ENCODE peak calls at places on chromosome 4, in five cellular contexts. I is fibroblast of lung, L is keratinocyte, E is body of pancreas, U is cardiac muscle cell. K is an unnamed sample. For H3K27me3, the result is how much of the 10 kb centered on the place peaks cover.

GRCh38 chr4:128776794-128777216 is 32.7 kb upstream of the JADE1 start:
- DNase-seq in L (no peak), E (peak), I (peak), U (peak), K (no peak)

GRCh38 chr4:173360587-173361221 is 10.1 kb upstream of the SAP30 start:
- DNase-seq in U (peak), E (no peak), I (no peak), L (no peak), K (no peak)

GRCh38 chr4:188934320-188934975 is 795.2 kb downstream of the TRIML1 start:
- DNase-seq in E (no peak), L (peak), I (peak), U (no peak), K (no peak)

GRCh38 chr4:141703497-141703896 is 67.1 kb downstream of the IL15 start:
- DNase-seq in U (no peak), E (no peak), L (no peak), I (no peak), K (no peak)

GRCh38 chr4:120070191-120070590 is 3.5 kb upstream of the MAD2L1 start:
- DNase-seq in E (no peak), L (no peak), I (peak), U (no peak), K (no peak)

GRCh38 chr4:113811329-113811728 is 49.8 kb upstream of the CAMK2D start:
- DNase-seq in I (peak), E (no peak), U (no peak), L (no peak), K (no peak)

GRCh38 chr4:17336986-17337385 is 174.9 kb downstream of the QDPR start:
- DNase-seq in I (no peak), L (no peak), U (no peak), E (no peak), K (no peak)

GRCh38 chr4:112633477-112634235 is 3.1 kb downstream of the ZGRF1 start:
- DNase-seq in L (no peak), U (peak), I (peak), E (no peak), K (no peak)

GRCh38 chr4:53987761-53988171 is 76.6 kb downstream of the CHIC2 start:
- DNase-seq in U (no peak), I (peak), E (no peak), L (peak), K (no peak)

GRCh38 chr4:114015444-114015899 is 36.0 kb upstream of the ARSJ start:
- DNase-seq in L (peak), U (no peak), E (no peak), I (peak), K (no peak)

GRCh38 chr4:128847074-128847724 is 37.7 kb downstream of the JADE1 start:
- DNase-seq in E (no peak), I (no peak), U (no peak), L (no peak), K (no peak)

GRCh38 chr4:26362745-26363439 is 42.1 kb downstream of the RBPJ start:
- DNase-seq in I (peak), L (no peak), U (no peak), E (no peak), K (no peak)

GRCh38 chr4:8079031-8079885 is 79.4 kb downstream of the ABLIM2 start:
- DNase-seq in L (no peak), E (no peak), U (peak), I (peak), K (no peak)

GRCh38 chr4:33088713-33089112 is 2368.5 kb downstream of the PCDH7 start:
- DNase-seq in L (no peak), U (no peak), I (no peak), E (no peak), K (no peak)

GRCh38 chr4:5477613-5478012 is 230.7 kb downstream of the EVC2 start:
- DNase-seq in E (no peak), U (no peak), L (no peak), I (no peak), K (no peak)

GRCh38 chr4:6495736-6496135 is 23.3 kb upstream of the PPP2R2C start:
- DNase-seq in E (no peak), U (no peak), L (no peak), I (no peak), K (no peak)

GRCh38 chr4:74473155-74473811 is 28.3 kb downstream of the AREG start:
- DNase-seq in U (no peak), E (no peak), L (peak), I (peak), K (no peak)

GRCh38 chr4:76854858-76855257 is 43.1 kb downstream of the SOWAHB start:
- DNase-seq in U (no peak), E (no peak), I (no peak), L (no peak), K (no peak)

GRCh38 chr4:52250124-52250523 is 199.0 kb downstream of the SPATA18 start:
- DNase-seq in L (no peak), U (no peak), E (no peak), I (no peak), K (no peak)

GRCh38 chr4:80252427-80252826 is 14.0 kb upstream of the FGF5 start:
- DNase-seq in E (no peak), I (no peak), L (no peak), U (no peak), K (no peak)

GRCh38 chr4:15765910-15766703 is 12.0 kb upstream of the CD38 start:
- DNase-seq in E (no peak), L (no peak), U (no peak), I (no peak), K (peak)

GRCh38 chr4:63563288-63564014 is 845.8 kb downstream of the TECRL start:
- DNase-seq in I (no peak), E (no peak), L (no peak), U (peak), K (no peak)

GRCh38 chr4:138522366-138522765 is 280.2 kb upstream of the SLC7A11 start:
- DNase-seq in U (peak), I (peak), L (no peak), E (no peak), K (no peak)

GRCh38 chr4:183863155-183863825 is 41.8 kb upstream of the STOX2 start:
- DNase-seq in I (no peak), E (no peak), L (no peak), U (no peak), K (no peak)

GRCh38 chr4:183858011-183858615 is 47.0 kb upstream of the STOX2 start:
- DNase-seq in U (no peak), I (no peak), E (no peak), L (no peak), K (no peak)

GRCh38 chr4:183861426-183861825 is 43.7 kb upstream of the STOX2 start:
- DNase-seq in U (no peak), L (no peak), E (no peak), I (no peak), K (no peak)

GRCh38 chr4:183860110-183860509 is 45.0 kb upstream of the STOX2 start:
- DNase-seq in U (no peak), L (no peak), E (no peak), I (no peak), K (no peak)

GRCh38 chr4:183860726-183861125 is 44.4 kb upstream of the STOX2 start:
- DNase-seq in U (no peak), L (no peak), E (no peak), I (no peak), K (no peak)
- H3K27ac ChIP-seq in U (no peak), L (no peak), E (no peak), I (no peak), K (no peak)

DNA sequence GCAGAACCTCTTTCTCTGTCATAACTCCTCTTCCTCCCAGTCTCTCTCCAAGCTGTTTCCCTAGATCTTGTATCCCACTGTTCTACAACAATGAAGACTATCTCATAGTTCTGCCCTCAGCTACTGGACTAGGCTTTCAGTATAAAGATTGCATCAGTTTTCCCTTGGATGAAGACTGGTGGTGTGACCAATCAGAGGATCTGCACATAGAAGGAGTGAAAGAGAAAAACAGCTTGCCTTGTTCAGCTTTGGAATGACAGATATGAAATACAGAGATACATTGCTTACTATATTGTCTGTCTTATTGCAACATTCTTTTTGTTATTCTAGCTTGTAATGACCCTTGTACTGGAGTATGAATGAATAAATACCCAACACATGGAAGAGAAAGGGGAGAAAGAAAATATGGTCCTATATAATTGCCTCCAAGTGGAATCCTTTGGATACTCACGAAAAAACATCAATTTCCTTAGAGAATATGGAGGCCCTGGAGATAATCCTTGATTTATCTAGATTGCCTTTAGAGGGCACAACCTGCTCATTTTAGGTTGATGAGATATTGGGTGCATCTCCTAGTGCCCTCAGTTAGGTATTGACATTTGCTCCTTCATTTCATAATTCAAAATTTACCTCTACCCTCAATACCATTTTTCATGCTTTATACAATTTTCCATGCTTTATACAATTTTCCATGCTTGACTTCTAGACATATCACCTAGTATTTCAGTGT is 395.8 kb downstream of the NAF1 start:
- DNase-seq in I (no peak), L (no peak), E (no peak), U (no peak), K (no peak)
- TF ChIP-seq CTCF in I (no peak), L (no peak), E (no peak), U (no peak), K (no peak)

GRCh38 chr4:92045718-92046117 is 258.0 kb upstream of the GRID2 start:
- DNase-seq in I (no peak), L (no peak), E (no peak), U (no peak), K (no peak)

GRCh38 chr4:92047209-92047877 is 256.4 kb upstream of the GRID2 start:
- DNase-seq in L (no peak), I (peak), E (no peak), U (peak), K (no peak)

GRCh38 chr4:92050875-92051274 is 252.9 kb upstream of the GRID2 start:
- DNase-seq in I (peak), E (no peak), U (no peak), L (no peak), K (no peak)
- H3K27me3 ChIP-seq in I (under half), E (under half), U (under half), L (under half), K (under half)

GRCh38 chr4:169013396-169013795 is 3.3 kb upstream of the CBR4 start:
- DNase-seq in U (no peak), I (no peak), E (no peak), L (no peak), K (no peak)
- H3K27ac ChIP-seq in U (no peak), I (no peak), E (no peak), L (no peak), K (no peak)

GRCh38 chr4:87986508-87986907 is 11.0 kb downstream of the SPP1 start:
- DNase-seq in U (no peak), E (no peak), L (no peak), I (no peak), K (no peak)

GRCh38 chr4:87982446-87982845 is 6.9 kb downstream of the SPP1 start:
- DNase-seq in I (peak), E (no peak), U (no peak), L (no peak), K (no peak)

GRCh38 chr4:87983996-87984395 is 8.5 kb downstream of the SPP1 start:
- DNase-seq in L (no peak), U (no peak), I (no peak), E (no peak), K (no peak)

GRCh38 chr4:87985887-87986200 is 10.3 kb downstream of the SPP1 start:
- DNase-seq in U (no peak), E (no peak), L (no peak), I (no peak), K (no peak)

DNA sequence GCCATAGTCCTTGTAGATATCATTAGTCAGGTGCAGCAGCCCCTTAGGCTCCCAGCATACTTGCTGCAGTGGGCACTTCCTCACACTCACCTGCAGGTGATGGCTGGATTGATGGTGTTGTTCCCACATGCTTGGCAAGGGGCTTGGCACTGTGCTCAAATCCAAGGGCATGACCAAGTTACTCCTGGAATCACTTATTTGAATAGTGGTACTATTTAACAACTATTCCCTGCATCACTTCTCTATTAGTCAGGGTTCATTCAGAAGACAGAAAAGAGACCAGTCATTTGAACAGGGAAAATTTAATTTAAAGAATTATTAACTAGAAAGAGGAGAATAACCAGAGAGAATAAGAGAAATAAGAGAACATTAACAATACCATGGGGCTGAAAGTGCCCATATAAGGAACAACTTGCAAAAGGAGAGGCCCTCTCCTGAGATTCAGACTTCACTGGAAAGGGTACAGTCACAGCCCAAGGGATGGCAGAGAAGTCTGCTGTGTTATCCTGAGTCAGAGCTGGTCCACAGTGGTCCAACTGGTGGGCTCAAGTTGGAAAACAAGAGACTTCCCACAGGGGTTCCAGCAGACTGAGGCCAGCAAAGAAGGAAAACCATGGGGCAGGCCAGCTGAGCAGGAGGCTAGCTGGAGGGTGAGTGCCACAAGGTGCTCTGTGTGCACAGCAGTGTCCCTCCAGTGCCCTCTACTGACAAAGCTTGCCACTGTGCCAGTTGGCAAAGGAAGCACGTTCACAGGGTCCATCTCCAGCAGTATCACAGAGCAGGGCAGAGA is 9.8 kb downstream of the SPP1 start:
- DNase-seq in E (peak), L (no peak), U (peak), I (peak), K (peak)
- TF ChIP-seq CTCF in E (peak), L (peak), U (peak), I (peak), K (peak)